ENCODE peak calls at places on chromosomes 13 and 19, in four cellular contexts. K is Caco-2, D is stomach, T is AG04450. E is an unnamed sample.

GRCh38 chr19:28899703-28900102 is 313.2 kb downstream of the UQCRFS1 start:
- DNase-seq in K (no peak), T (no peak), D (no peak), E (no peak)

GRCh38 chr19:6141217-6141616 is 5.8 kb downstream of the ACSBG2 start:
- DNase-seq in T (no peak), K (no peak), D (no peak), E (no peak)

GRCh38 chr19:13160557-13160956 is 10.3 kb downstream of the IER2 start:
- DNase-seq in T (no peak), K (no peak), D (no peak), E (no peak)

GRCh38 chr13:45121421-45121820 is 1.1 kb downstream of the GTF2F2 start:
- DNase-seq in D (no peak), K (peak), T (no peak), E (no peak)

GRCh38 chr19:37507167-37507464 is 377 bp downstream of the ZNF793 start:
- DNase-seq in K (no peak), D (no peak), T (no peak), E (no peak)

GRCh38 chr19:10587022-10587838 is at the start of gene AP1M2:
- DNase-seq in D (peak), T (no peak), K (peak), E (no peak)

GRCh38 chr19:29029271-29029670 is 183.7 kb downstream of the UQCRFS1 start:
- DNase-seq in T (no peak), K (no peak), D (no peak), E (no peak)

GRCh38 chr13:98869408-98870090 is 108.3 kb downstream of the DOCK9 start:
- DNase-seq in K (no peak), T (no peak), D (peak), E (no peak)

GRCh38 chr13:43009506-43009905 is 13.9 kb upstream of the DNAJC15 start:
- DNase-seq in T (no peak), D (no peak), K (no peak), E (no peak)

GRCh38 chr13:43411741-43412140 is 375.0 kb downstream of the ENOX1 start:
- DNase-seq in K (no peak), T (no peak), D (no peak), E (no peak)

GRCh38 chr19:48329167-48329891 is 4.0 kb downstream of the EMP3 start:
- DNase-seq in K (peak), D (no peak), T (no peak), E (no peak)

GRCh38 chr19:5882421-5882968 is 12.2 kb upstream of the FUT5 start:
- DNase-seq in T (no peak), D (no peak), K (no peak), E (no peak)

GRCh38 chr13:77918391-77919261 is at the start of gene EDNRB:
- DNase-seq in D (peak), K (no peak), T (no peak), E (no peak)

GRCh38 chr13:82827704-82828103 is 1054.6 kb downstream of the SLITRK1 start:
- DNase-seq in T (no peak), D (no peak), K (no peak), E (no peak)

GRCh38 chr13:90281709-90282108 is 1065.8 kb upstream of the MIR17HG start:
- DNase-seq in D (no peak), K (no peak), T (no peak), E (no peak)

GRCh38 chr19:55041627-55042343 is 3.7 kb upstream of the GP6 start:
- DNase-seq in K (no peak), T (no peak), D (no peak), E (no peak)

GRCh38 chr19:10915511-10916091 is 12.8 kb downstream of the YIPF2 start:
- DNase-seq in K (no peak), T (peak), D (peak), E (no peak)

GRCh38 chr19:4851551-4852290 is 15.7 kb downstream of the PLIN3 start:
- DNase-seq in T (no peak), D (peak), K (peak), E (no peak)

GRCh38 chr19:3945838-3946237 is 13.0 kb downstream of the NMRK2 start:
- DNase-seq in D (no peak), T (no peak), K (no peak), E (no peak)

GRCh38 chr19:50909240-50910070 is 1.7 kb downstream of the KLK4 start:
- DNase-seq in T (no peak), K (peak), D (peak), E (no peak)

GRCh38 chr19:2333027-2333806 is 4.7 kb downstream of the SPPL2B start:
- DNase-seq in T (no peak), D (peak), K (no peak), E (no peak)

GRCh38 chr19:3154957-3155736 is 19.3 kb downstream of the GNA15 start:
- DNase-seq in K (no peak), T (peak), D (peak), E (peak)

GRCh38 chr13:33639640-33640080 is 178.3 kb upstream of the RFC3 start:
- DNase-seq in K (no peak), T (no peak), D (no peak), E (no peak)

GRCh38 chr13:21849323-21849722 is 178.4 kb downstream of the FGF9 start:
- DNase-seq in D (no peak), K (peak), T (no peak), E (no peak)

GRCh38 chr19:1700733-1701663 is 48.6 kb upstream of the TCF3 start:
- DNase-seq in K (no peak), T (no peak), D (no peak), E (no peak)

GRCh38 chr19:6466526-6467248 is 2.6 kb downstream of the CRB3 start:
- DNase-seq in T (no peak), K (no peak), D (no peak), E (no peak)

GRCh38 chr13:45393941-45394570 is 24.1 kb downstream of the SLC25A30 start:
- DNase-seq in T (no peak), D (peak), K (peak), E (no peak)

GRCh38 chr19:21709464-21709863 is 57.9 kb downstream of the ZNF100 start:
- DNase-seq in K (no peak), D (no peak), T (no peak), E (no peak)

GRCh38 chr13:26061947-26062346 is 10.1 kb upstream of the SHISA2 start:
- DNase-seq in K (no peak), T (peak), D (no peak), E (no peak)

GRCh38 chr19:48670699-48671455 is 1.9 kb downstream of the NTN5 start:
- DNase-seq in K (no peak), D (no peak), T (no peak), E (no peak)

GRCh38 chr19:2923510-2923909 is 21.3 kb downstream of the ZNF77 start:
- DNase-seq in D (no peak), T (no peak), K (no peak), E (no peak)

GRCh38 chr13:49528161-49528560 is 32.4 kb downstream of the PHF11 start:
- DNase-seq in K (no peak), T (no peak), D (no peak), E (no peak)

GRCh38 chr19:16594131-16594586 is 21.9 kb upstream of the SLC35E1 start:
- DNase-seq in K (no peak), T (no peak), D (no peak), E (no peak)

GRCh38 chr13:37364024-37364423 is 234.5 kb downstream of the POSTN start:
- DNase-seq in K (no peak), D (no peak), T (no peak), E (peak)

GRCh38 chr19:4803736-4804695 is 12.5 kb downstream of the FEM1A start:
- DNase-seq in T (no peak), K (peak), D (peak), E (no peak)

DNA sequence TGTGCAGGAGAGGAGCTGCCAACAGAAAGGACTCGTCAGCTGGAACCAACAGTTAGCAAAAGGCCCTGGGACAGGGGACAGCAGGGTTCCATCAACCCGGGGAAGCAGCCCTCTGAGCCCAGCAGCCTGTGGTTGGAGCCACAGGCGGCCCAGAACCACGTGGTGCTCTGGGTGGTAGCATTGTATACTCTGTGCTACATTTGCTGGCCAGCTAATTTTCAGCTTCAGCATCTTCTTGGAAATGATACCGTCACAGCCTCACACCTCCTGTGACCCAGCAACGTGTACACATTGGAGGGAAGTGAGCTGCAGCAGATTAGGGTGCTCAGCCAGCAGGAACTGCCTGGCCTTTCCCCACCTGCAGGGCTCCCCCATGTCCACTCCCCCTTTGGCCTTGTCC is 13.1 kb upstream of the MTIF3 start:
- DNase-seq in T (no peak), K (no peak), D (no peak), E (no peak)
- H3K4me3 ChIP-seq in T (no peak), K (no peak), D (no peak), E (no peak)

GRCh38 chr13:112885782-112886268 is 83.2 kb upstream of the MCF2L start:
- DNase-seq in K (peak), T (peak), D (peak), E (peak)
- H3K4me3 ChIP-seq in K (peak), T (peak), D (peak), E (peak)

GRCh38 chr19:18160792-18161690 is 8.1 kb downstream of the PIK3R2 start:
- DNase-seq in T (no peak), K (peak), D (peak), E (no peak)
- H3K4me3 ChIP-seq in T (peak), K (no peak), D (peak), E (peak)

GRCh38 chr19:46745521-46746280 is at the start of gene FKRP:
- DNase-seq in T (no peak), K (peak), D (peak), E (no peak)
- H3K4me3 ChIP-seq in T (peak), K (peak), D (peak), E (peak)

GRCh38 chr19:49691243-49692101 is 556 bp downstream of the CPT1C start:
- DNase-seq in K (no peak), T (no peak), D (no peak), E (no peak)
- H3K4me3 ChIP-seq in K (no peak), T (peak), D (peak), E (peak)

DNA sequence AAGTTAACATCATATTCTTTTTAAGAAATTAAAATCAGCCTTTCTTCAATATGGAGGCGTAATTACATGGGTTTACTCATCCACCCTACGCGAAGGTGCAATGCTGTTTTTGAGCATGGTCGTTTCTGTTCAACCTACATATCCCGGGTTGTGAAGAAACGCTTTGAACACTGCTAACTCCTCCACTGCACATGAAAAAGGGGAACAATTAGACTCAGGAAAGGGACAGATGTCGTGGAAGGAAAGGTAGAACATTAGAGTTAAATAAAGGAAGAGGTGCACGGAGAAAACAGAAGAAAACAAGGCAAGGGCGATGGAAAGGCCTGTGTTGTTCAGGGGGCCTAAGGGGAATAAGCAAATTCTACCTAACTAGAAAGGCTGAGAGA is 4.1 kb downstream of the ZIC5 start:
- DNase-seq in D (no peak), T (no peak), K (no peak), E (no peak)
- H3K4me3 ChIP-seq in D (no peak), T (no peak), K (no peak), E (no peak)

E was measured in retinal pigment epithelial cell.